ENCODE peak calls at places on chromosomes 5 and 9, in eight cellular contexts. S, M, Y, Z, U, J, L and I are unnamed samples.

GRCh38 chr9:110926828-110927227 is 111.4 kb downstream of the LPAR1 start:
- DNase-seq in J (no peak), L (no peak), S (no peak), Y (peak; percentile 72), U (no peak), M (no peak), Z (no peak), I (no peak)

GRCh38 chr5:128516978-128517377 is 21.1 kb downstream of the FBN2 start:
- DNase-seq in J (no peak), Z (no peak), Y (no peak), S (no peak), U (no peak), M (no peak), L (no peak), I (no peak)

GRCh38 chr5:61334224-61335196 is 2.5 kb downstream of the ZSWIM6 start:
- DNase-seq in J (no peak), S (no peak), L (peak; percentile 74), M (no peak), Y (no peak), Z (no peak), U (no peak), I (peak; percentile 52)

GRCh38 chr9:102841376-102841775 is 153.8 kb upstream of the CYLC2 start:
- DNase-seq in J (no peak), S (no peak), Y (peak; percentile 45), L (no peak), Z (no peak), U (no peak), M (no peak), I (no peak)

GRCh38 chr9:89746385-89747116 is 141.7 kb downstream of the GADD45G start:
- DNase-seq in Y (no peak), Z (no peak), J (no peak), M (peak; percentile 74), L (peak; percentile 97), U (peak; percentile 12), S (no peak), I (no peak)

GRCh38 chr5:663436-664342 is 29.5 kb downstream of the TPPP start:
- DNase-seq in Z (no peak), L (no peak), J (no peak), M (peak; percentile 38), U (no peak), S (no peak), Y (peak; percentile 76), I (no peak)

GRCh38 chr5:38060354-38060753 is 198.0 kb upstream of the EGFLAM start:
- DNase-seq in L (peak; percentile 91), M (no peak), J (no peak), Y (no peak), Z (no peak), U (peak; percentile 36), S (no peak), I (peak; percentile 38)

GRCh38 chr9:125988479-125989050 is 241.4 kb downstream of the PBX3 start:
- DNase-seq in J (peak; percentile 26), M (peak; percentile 18), Z (peak; percentile 2), Y (peak; percentile 36), S (no peak), L (no peak), U (no peak), I (no peak)

GRCh38 chr5:147417133-147417813 is 92.6 kb downstream of the DPYSL3 start:
- DNase-seq in J (no peak), L (peak; percentile 81), U (peak; percentile 92), S (no peak), Y (peak; percentile 74), Z (no peak), M (peak; percentile 57), I (no peak)

GRCh38 chr9:111533099-111533785 is 8.3 kb downstream of the ZNF483 start:
- DNase-seq in U (no peak), S (no peak), L (no peak), Y (no peak), J (no peak), Z (no peak), M (no peak), I (no peak)

GRCh38 chr9:133777871-133778270 is 39.7 kb upstream of the SARDH start:
- DNase-seq in U (no peak), S (peak; percentile 56), Z (no peak), L (no peak), Y (no peak), J (no peak), M (peak; percentile 24), I (no peak)

GRCh38 chr9:114037249-114037648 is 40.9 kb downstream of the AMBP start:
- DNase-seq in Y (no peak), L (no peak), S (no peak), M (no peak), Z (no peak), U (no peak), J (no peak), I (no peak)

GRCh38 chr5:38284378-38284777 is 26.0 kb downstream of the EGFLAM start:
- DNase-seq in M (no peak), S (no peak), L (no peak), Y (no peak), J (no peak), Z (no peak), U (no peak), I (no peak)

DNA sequence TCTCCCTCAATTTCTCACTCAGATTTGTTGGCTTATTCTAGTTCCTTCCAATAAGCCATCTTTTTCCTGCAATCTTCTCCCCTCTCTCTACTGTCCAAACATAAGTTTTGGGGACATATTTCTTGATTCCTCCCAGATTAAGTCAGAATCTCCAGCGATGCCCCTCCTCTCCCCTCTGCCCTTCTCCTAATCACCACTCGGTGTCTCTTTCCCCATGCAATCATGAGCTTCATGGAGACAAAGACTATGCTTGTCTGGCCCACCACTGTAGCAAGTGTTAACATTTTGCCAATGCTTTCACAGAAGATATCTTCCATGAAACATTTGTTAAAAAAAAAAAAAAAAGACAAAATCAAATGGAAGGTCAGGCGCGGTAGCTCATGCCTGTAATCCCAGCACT is 42.4 kb downstream of the PDE6A start:
- DNase-seq in M (no peak), L (no peak), S (no peak), J (no peak), Y (no peak), Z (no peak), U (no peak), I (no peak)
- H3K4me3 ChIP-seq in M (no peak overlapping the region), L (no peak overlapping the region), S (no peak overlapping the region), J (no peak overlapping the region), Y (no peak overlapping the region), Z (no peak overlapping the region), U (no peak overlapping the region), I (no peak overlapping the region)

GRCh38 chr5:109347252-109347888 is 62.4 kb downstream of the PJA2 start:
- DNase-seq in U (no peak), Y (no peak), M (peak; percentile 36), L (no peak), S (no peak), Z (no peak), J (peak; percentile 43), I (no peak)
- TF ChIP-seq CTCF in U (no peak), Y (no peak), M (no peak), L (no peak), S (no peak), Z (no peak), J (no peak), I (no peak)

GRCh38 chr9:20357207-20357503 is 265.1 kb downstream of the MLLT3 start:
- DNase-seq in M (no peak), U (no peak), Y (no peak), L (peak; percentile 25), Z (no peak), J (no peak), S (no peak), I (no peak)

GRCh38 chr9:20355022-20355421 is 267.3 kb downstream of the MLLT3 start:
- DNase-seq in U (no peak), J (no peak), S (no peak), Z (no peak), M (no peak), L (peak; percentile 91), Y (no peak), I (no peak)

GRCh38 chr9:20358201-20358600 is 264.1 kb downstream of the MLLT3 start:
- DNase-seq in Y (no peak), L (peak; percentile 72), Z (no peak), S (no peak), U (no peak), M (no peak), J (no peak), I (no peak)

GRCh38 chr9:20353931-20354652 is 268.2 kb downstream of the MLLT3 start:
- DNase-seq in S (no peak), L (peak; percentile 44), M (no peak), Z (no peak), U (no peak), Y (no peak), J (no peak), I (no peak)

GRCh38 chr9:20356392-20357206 is 265.7 kb downstream of the MLLT3 start:
- DNase-seq in M (peak; percentile 73), U (peak; percentile 65), Y (peak; percentile 72), L (peak; percentile 84), Z (peak; percentile 15), J (peak; percentile 65), S (peak; percentile 58), I (peak; percentile 43)
- H3K4me3 ChIP-seq in M (peak overlapping the region; percentile 51), U (no peak overlapping the region), Y (no peak overlapping the region), L (no peak overlapping the region), Z (peak overlapping the region; percentile 10), J (peak overlapping the region; percentile 18), S (no peak overlapping the region), I (peak overlapping the region; percentile 5)

GRCh38 chr9:131274674-131275331 is 1.5 kb downstream of the FAM78A start:
- DNase-seq in L (no peak), M (peak; percentile 83), S (no peak), Z (peak; percentile 50), J (peak; percentile 81), U (no peak), Y (peak; percentile 82), I (no peak)

GRCh38 chr9:131277673-131278420 is 1.5 kb upstream of the FAM78A start:
- DNase-seq in Z (peak; percentile 65), U (peak; percentile 34), S (peak; percentile 91), J (peak; percentile 87), L (peak; percentile 85), M (peak; percentile 93), Y (peak; percentile 90), I (peak; percentile 43)

GRCh38 chr9:131275332-131276106 is 791 bp downstream of the FAM78A start:
- DNase-seq in L (no peak), U (no peak), Z (no peak), J (no peak), Y (peak; percentile 76), S (no peak), M (peak; percentile 85), I (no peak)

GRCh38 chr9:131276891-131277672 is 772 bp upstream of the FAM78A start:
- DNase-seq in U (no peak), J (no peak), S (no peak), Y (no peak), L (no peak), M (peak; percentile 67), Z (no peak), I (no peak)

DNA sequence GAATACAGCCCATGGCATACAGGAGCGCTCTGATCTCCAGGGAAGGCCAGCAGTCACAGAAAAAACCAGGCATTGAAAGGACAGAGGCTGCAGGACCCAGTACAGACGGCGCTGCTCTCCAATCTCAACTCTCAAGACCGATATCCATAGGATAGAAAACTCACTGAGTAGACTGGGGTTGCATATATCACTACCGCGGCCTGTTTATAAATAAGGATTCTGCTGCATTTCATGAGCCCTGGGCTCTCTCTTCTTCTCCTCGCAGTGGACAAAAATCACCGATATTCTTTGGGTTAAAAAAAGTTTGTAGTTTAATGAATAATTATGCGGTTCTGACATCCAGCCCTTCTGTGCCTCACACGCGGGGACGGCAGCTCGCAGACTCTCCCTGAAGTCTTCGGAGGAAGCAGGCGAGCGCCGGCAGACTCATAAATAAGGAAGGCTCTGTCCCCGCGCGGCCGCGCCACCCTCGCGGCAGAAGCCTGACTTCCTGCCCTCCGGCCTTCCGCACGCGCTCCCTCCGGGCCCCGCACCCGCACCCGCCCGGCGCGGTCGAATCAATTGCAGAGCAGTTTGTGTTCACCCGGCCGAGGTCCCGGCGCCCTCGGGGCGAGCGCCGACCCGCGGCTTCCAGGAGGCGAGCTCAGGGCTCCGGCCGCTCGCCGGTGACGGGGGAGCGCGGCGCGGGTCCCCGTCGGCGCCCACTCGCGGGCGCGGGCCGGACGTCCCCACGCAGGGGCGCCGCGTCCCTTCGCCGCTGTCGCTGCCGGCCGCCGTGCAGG is at the start of gene FAM78A:
- DNase-seq in J (peak; percentile 85), S (peak; percentile 89), L (peak; percentile 28), M (peak; percentile 76), Z (no peak), Y (peak; percentile 83), U (no peak), I (no peak)
- TF ChIP-seq CTCF in J (no peak), S (no peak), L (no peak), M (peak; percentile 10), Z (no peak), Y (no peak), U (no peak), I (no peak)